ENCODE peak calls at places on chromosomes 7 and 10, in five cellular contexts. One of them, this sample, is unnamed.

GRCh38 chr10:34666008-34666700 is 148.9 kb downstream of the PARD3 start:
- DNase-seq in mesendoderm: peak; percentile 91
- DNase-seq in CD4-positive, alpha-beta memory T cell: no peak
- DNase-seq in lower lobe of right lung: no peak
- DNase-seq in cardiac muscle cell: peak; percentile 59
- DNase-seq in this sample: peak; percentile 53

GRCh38 chr10:99534939-99535763 is 2.4 kb downstream of the NKX2-3 start:
- DNase-seq in mesendoderm: no peak
- DNase-seq in CD4-positive, alpha-beta memory T cell: no peak
- DNase-seq in lower lobe of right lung: no peak
- DNase-seq in cardiac muscle cell: peak; percentile 63
- DNase-seq in this sample: peak; percentile 60

GRCh38 chr10:72695496-72695895 is 3.6 kb downstream of the MCU start:
- DNase-seq in mesendoderm: no peak
- DNase-seq in CD4-positive, alpha-beta memory T cell: no peak
- DNase-seq in lower lobe of right lung: no peak
- DNase-seq in cardiac muscle cell: no peak
- DNase-seq in this sample: no peak

GRCh38 chr10:110392860-110393732 is 88.4 kb upstream of the SMNDC1 start:
- DNase-seq in mesendoderm: peak; percentile 57
- DNase-seq in CD4-positive, alpha-beta memory T cell: no peak
- DNase-seq in lower lobe of right lung: no peak
- DNase-seq in cardiac muscle cell: no peak
- DNase-seq in this sample: peak; percentile 62

GRCh38 chr7:1676550-1677071 is 6.5 kb downstream of the ELFN1 start:
- DNase-seq in mesendoderm: no peak
- DNase-seq in CD4-positive, alpha-beta memory T cell: no peak
- DNase-seq in lower lobe of right lung: peak; percentile 39
- DNase-seq in cardiac muscle cell: no peak
- DNase-seq in this sample: no peak

GRCh38 chr10:33134011-33134751 is 176.2 kb upstream of the ITGB1 start:
- DNase-seq in mesendoderm: no peak
- DNase-seq in CD4-positive, alpha-beta memory T cell: peak; percentile 96
- DNase-seq in lower lobe of right lung: peak; percentile 69
- DNase-seq in cardiac muscle cell: no peak
- DNase-seq in this sample: peak; percentile 74

GRCh38 chr7:129370812-129371211 is 63.4 kb upstream of the STRIP2 start:
- DNase-seq in mesendoderm: peak; percentile 53
- DNase-seq in CD4-positive, alpha-beta memory T cell: no peak
- DNase-seq in lower lobe of right lung: no peak
- DNase-seq in cardiac muscle cell: no peak
- DNase-seq in this sample: no peak

GRCh38 chr7:73869011-73869785 is 8.2 kb downstream of the TMEM270 start:
- DNase-seq in mesendoderm: no peak
- DNase-seq in CD4-positive, alpha-beta memory T cell: no peak
- DNase-seq in lower lobe of right lung: no peak
- DNase-seq in cardiac muscle cell: no peak
- DNase-seq in this sample: no peak

GRCh38 chr10:132607491-132607890 is 69.9 kb downstream of the INPP5A start:
- DNase-seq in mesendoderm: no peak
- DNase-seq in CD4-positive, alpha-beta memory T cell: no peak
- DNase-seq in lower lobe of right lung: no peak
- DNase-seq in cardiac muscle cell: no peak
- DNase-seq in this sample: no peak

GRCh38 chr7:30815016-30815854 is 44.0 kb downstream of the MINDY4 start:
- DNase-seq in mesendoderm: no peak
- DNase-seq in CD4-positive, alpha-beta memory T cell: no peak
- DNase-seq in lower lobe of right lung: peak; percentile 58
- DNase-seq in cardiac muscle cell: no peak
- DNase-seq in this sample: no peak

GRCh38 chr7:2247141-2247985 is 5.3 kb downstream of the NUDT1 start:
- DNase-seq in mesendoderm: peak; percentile 60
- DNase-seq in CD4-positive, alpha-beta memory T cell: no peak
- DNase-seq in lower lobe of right lung: no peak
- DNase-seq in cardiac muscle cell: peak; percentile 51
- DNase-seq in this sample: no peak

GRCh38 chr7:54897891-54898290 is 120.9 kb upstream of the EGFR start:
- DNase-seq in mesendoderm: no peak
- DNase-seq in CD4-positive, alpha-beta memory T cell: no peak
- DNase-seq in lower lobe of right lung: no peak
- DNase-seq in cardiac muscle cell: no peak
- DNase-seq in this sample: no peak

GRCh38 chr7:121020243-121020642 is 31.7 kb downstream of the CPED1 start:
- DNase-seq in mesendoderm: no peak
- DNase-seq in CD4-positive, alpha-beta memory T cell: no peak
- DNase-seq in lower lobe of right lung: no peak
- DNase-seq in cardiac muscle cell: no peak
- DNase-seq in this sample: no peak

GRCh38 chr7:115475774-115476407 is 554.0 kb downstream of the MDFIC start:
- DNase-seq in mesendoderm: peak; percentile 85
- DNase-seq in CD4-positive, alpha-beta memory T cell: no peak
- DNase-seq in lower lobe of right lung: no peak
- DNase-seq in cardiac muscle cell: peak; percentile 40
- DNase-seq in this sample: peak; percentile 27

GRCh38 chr7:84055904-84056615 is 138.5 kb downstream of the SEMA3A start:
- DNase-seq in mesendoderm: no peak
- DNase-seq in CD4-positive, alpha-beta memory T cell: no peak
- DNase-seq in lower lobe of right lung: no peak
- DNase-seq in cardiac muscle cell: no peak
- DNase-seq in this sample: no peak

GRCh38 chr7:34064511-34065158 is 159.3 kb downstream of the BMPER start:
- DNase-seq in mesendoderm: no peak
- DNase-seq in CD4-positive, alpha-beta memory T cell: no peak
- DNase-seq in lower lobe of right lung: no peak
- DNase-seq in cardiac muscle cell: no peak
- DNase-seq in this sample: no peak

GRCh38 chr10:110461530-110461929 is 36.2 kb upstream of the DUSP5 start:
- DNase-seq in mesendoderm: no peak
- DNase-seq in CD4-positive, alpha-beta memory T cell: no peak
- DNase-seq in lower lobe of right lung: no peak
- DNase-seq in cardiac muscle cell: no peak
- DNase-seq in this sample: no peak

GRCh38 chr10:27143686-27144085 is 10.5 kb downstream of the YME1L1 start:
- DNase-seq in mesendoderm: no peak
- DNase-seq in CD4-positive, alpha-beta memory T cell: no peak
- DNase-seq in lower lobe of right lung: no peak
- DNase-seq in cardiac muscle cell: no peak
- DNase-seq in this sample: no peak

GRCh38 chr7:37901236-37901827 is 15.3 kb downstream of the SFRP4 start:
- DNase-seq in mesendoderm: peak; percentile 63
- DNase-seq in CD4-positive, alpha-beta memory T cell: no peak
- DNase-seq in lower lobe of right lung: no peak
- DNase-seq in cardiac muscle cell: peak; percentile 60
- DNase-seq in this sample: peak; percentile 9

GRCh38 chr7:42869131-42870020 is 42.5 kb downstream of the C7orf25 start:
- DNase-seq in mesendoderm: no peak
- DNase-seq in CD4-positive, alpha-beta memory T cell: no peak
- DNase-seq in lower lobe of right lung: no peak
- DNase-seq in cardiac muscle cell: no peak
- DNase-seq in this sample: no peak

GRCh38 chr7:47420117-47420780 is 161.7 kb downstream of the TNS3 start:
- DNase-seq in mesendoderm: no peak
- DNase-seq in CD4-positive, alpha-beta memory T cell: no peak
- DNase-seq in lower lobe of right lung: no peak
- DNase-seq in cardiac muscle cell: no peak
- DNase-seq in this sample: no peak

GRCh38 chr7:5824297-5824610 is 42.8 kb upstream of the RNF216 start:
- DNase-seq in mesendoderm: no peak
- DNase-seq in CD4-positive, alpha-beta memory T cell: peak; percentile 91
- DNase-seq in lower lobe of right lung: no peak
- DNase-seq in cardiac muscle cell: no peak
- DNase-seq in this sample: no peak

GRCh38 chr10:63434866-63435854 is 30.6 kb downstream of the JMJD1C start:
- DNase-seq in mesendoderm: peak; percentile 50
- DNase-seq in CD4-positive, alpha-beta memory T cell: no peak
- DNase-seq in lower lobe of right lung: no peak
- DNase-seq in cardiac muscle cell: no peak
- DNase-seq in this sample: no peak

GRCh38 chr10:32795598-32796183 is 162.3 kb downstream of the ITGB1 start:
- DNase-seq in mesendoderm: peak; percentile 34
- DNase-seq in CD4-positive, alpha-beta memory T cell: no peak
- DNase-seq in lower lobe of right lung: no peak
- DNase-seq in cardiac muscle cell: peak; percentile 44
- DNase-seq in this sample: no peak

DNA sequence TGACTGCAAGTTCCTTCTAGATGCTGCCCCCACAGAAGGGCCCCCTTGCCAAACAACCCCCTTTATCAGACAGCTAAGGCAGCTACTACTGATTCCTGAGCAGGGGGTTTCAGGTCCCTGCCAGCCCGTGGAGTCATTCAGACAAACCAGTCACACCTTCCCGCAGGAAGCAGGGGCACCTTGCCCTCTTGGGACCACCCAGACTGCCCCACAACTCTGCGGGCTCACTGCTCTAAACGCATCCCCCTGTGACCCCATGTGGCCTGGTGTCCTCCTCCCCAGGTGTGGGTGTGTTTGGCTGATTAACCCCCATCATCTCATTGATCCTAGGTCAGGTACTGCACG is 298.9 kb downstream of the TCERG1L start:
- DNase-seq in mesendoderm: no peak
- DNase-seq in CD4-positive, alpha-beta memory T cell: no peak
- DNase-seq in lower lobe of right lung: no peak
- DNase-seq in cardiac muscle cell: no peak
- DNase-seq in this sample: no peak
- H3K4me1 ChIP-seq in mesendoderm: no peaks in the 10 kb centered on the region
- H3K4me1 ChIP-seq in CD4-positive, alpha-beta memory T cell: no peaks in the 10 kb centered on the region
- H3K4me1 ChIP-seq in lower lobe of right lung: no peaks in the 10 kb centered on the region
- H3K4me1 ChIP-seq in cardiac muscle cell: no peaks in the 10 kb centered on the region
- H3K4me1 ChIP-seq in this sample: no peaks in the 10 kb centered on the region

GRCh38 chr7:122738937-122739336 is 36.2 kb upstream of the RNF148 start:
- DNase-seq in mesendoderm: no peak
- DNase-seq in CD4-positive, alpha-beta memory T cell: no peak
- DNase-seq in lower lobe of right lung: no peak
- DNase-seq in cardiac muscle cell: no peak
- DNase-seq in this sample: no peak
- H3K4me1 ChIP-seq in mesendoderm: no peaks in the 10 kb centered on the region
- H3K4me1 ChIP-seq in CD4-positive, alpha-beta memory T cell: no peaks in the 10 kb centered on the region
- H3K4me1 ChIP-seq in lower lobe of right lung: no peaks in the 10 kb centered on the region
- H3K4me1 ChIP-seq in cardiac muscle cell: no peaks in the 10 kb centered on the region
- H3K4me1 ChIP-seq in this sample: no peaks in the 10 kb centered on the region

GRCh38 chr7:75732016-75732521 is 6.7 kb downstream of the HIP1 start:
- DNase-seq in mesendoderm: no peak
- DNase-seq in CD4-positive, alpha-beta memory T cell: no peak
- DNase-seq in lower lobe of right lung: no peak
- DNase-seq in cardiac muscle cell: no peak
- DNase-seq in this sample: no peak
- H3K4me1 ChIP-seq in mesendoderm: peaks cover 4% of the 10 kb centered on the region
- H3K4me1 ChIP-seq in CD4-positive, alpha-beta memory T cell: peaks cover 29% of the 10 kb centered on the region
- H3K4me1 ChIP-seq in lower lobe of right lung: peaks cover 56% of the 10 kb centered on the region
- H3K4me1 ChIP-seq in cardiac muscle cell: peaks cover 11% of the 10 kb centered on the region
- H3K4me1 ChIP-seq in this sample: peaks cover 14% of the 10 kb centered on the region

GRCh38 chr10:124090630-124091209 is 2.7 kb downstream of the CHST15 start:
- DNase-seq in mesendoderm: no peak
- DNase-seq in CD4-positive, alpha-beta memory T cell: no peak
- DNase-seq in lower lobe of right lung: peak; percentile 70
- DNase-seq in cardiac muscle cell: no peak
- DNase-seq in this sample: no peak
- H3K4me1 ChIP-seq in mesendoderm: no peaks in the 10 kb centered on the region
- H3K4me1 ChIP-seq in CD4-positive, alpha-beta memory T cell: no peaks in the 10 kb centered on the region
- H3K4me1 ChIP-seq in lower lobe of right lung: peaks cover 60% of the 10 kb centered on the region
- H3K4me1 ChIP-seq in cardiac muscle cell: no peaks in the 10 kb centered on the region
- H3K4me1 ChIP-seq in this sample: peaks cover 21% of the 10 kb centered on the region

DNA sequence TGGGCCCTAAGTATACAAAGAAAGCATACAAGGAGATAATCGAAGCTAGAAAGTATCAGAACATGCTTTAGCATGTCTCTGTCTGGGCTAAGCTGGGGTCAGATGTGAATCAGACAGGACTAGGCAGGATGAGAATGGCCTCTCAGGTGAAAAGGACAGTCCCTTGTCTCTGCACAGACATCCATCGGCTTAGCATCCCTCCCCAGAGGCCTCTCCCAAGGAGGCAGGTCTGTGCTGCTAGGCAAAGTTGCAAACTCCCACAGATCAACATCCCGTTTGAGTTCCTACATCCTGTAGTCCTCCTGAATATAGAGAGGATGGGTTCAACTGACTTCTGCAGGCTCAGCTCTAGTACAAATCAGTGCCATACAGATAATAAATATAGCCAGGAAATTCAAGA is 24.5 kb downstream of the CHST15 start:
- DNase-seq in mesendoderm: no peak
- DNase-seq in CD4-positive, alpha-beta memory T cell: no peak
- DNase-seq in lower lobe of right lung: no peak
- DNase-seq in cardiac muscle cell: no peak
- DNase-seq in this sample: no peak
- H3K4me1 ChIP-seq in mesendoderm: peaks cover 10% of the 10 kb centered on the region
- H3K4me1 ChIP-seq in CD4-positive, alpha-beta memory T cell: peaks cover 6% of the 10 kb centered on the region
- H3K4me1 ChIP-seq in lower lobe of right lung: peaks cover 33% of the 10 kb centered on the region
- H3K4me1 ChIP-seq in cardiac muscle cell: no peaks in the 10 kb centered on the region
- H3K4me1 ChIP-seq in this sample: peaks cover 2% of the 10 kb centered on the region

DNA sequence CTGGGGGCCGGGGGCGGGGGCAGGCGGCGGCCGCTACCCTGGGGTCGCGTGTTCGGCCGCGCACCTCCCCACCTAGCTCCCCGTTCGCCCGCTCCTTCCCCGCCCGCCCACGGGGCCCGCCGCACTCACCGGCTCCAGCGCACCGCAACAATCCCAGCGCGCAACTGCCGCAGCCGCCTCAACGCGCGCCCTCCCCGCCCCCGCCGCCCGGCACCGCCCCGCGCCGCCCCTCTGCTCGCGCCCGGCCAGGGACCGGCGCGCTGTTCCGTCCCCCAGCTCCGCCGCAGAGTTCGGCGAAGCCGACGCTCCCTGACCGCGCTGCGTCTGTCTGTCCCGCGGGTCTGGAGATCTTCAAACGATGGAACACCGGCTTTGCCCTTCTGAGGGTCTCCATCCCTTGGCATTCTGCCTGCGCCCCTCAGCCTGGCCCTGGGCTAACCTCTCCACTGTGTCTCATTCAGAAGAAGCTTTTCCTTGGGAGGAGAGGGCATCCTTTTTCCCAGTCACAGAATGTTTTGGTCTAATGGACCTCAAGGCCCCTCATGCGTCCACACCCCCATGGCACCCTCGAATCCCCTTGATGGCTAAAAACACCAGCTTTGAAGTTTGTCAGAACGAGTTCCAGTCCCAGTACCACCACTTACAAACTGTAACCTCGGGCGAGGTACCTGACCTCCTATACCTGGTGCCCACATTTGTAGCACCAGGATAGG is at the start of gene NT5C2:
- DNase-seq in mesendoderm: peak; percentile 86
- DNase-seq in CD4-positive, alpha-beta memory T cell: peak; percentile 68
- DNase-seq in lower lobe of right lung: peak; percentile 88
- DNase-seq in cardiac muscle cell: peak; percentile 90
- DNase-seq in this sample: peak; percentile 86
- H3K4me1 ChIP-seq in mesendoderm: peaks cover 7% of the 10 kb centered on the region
- H3K4me1 ChIP-seq in CD4-positive, alpha-beta memory T cell: peaks cover 41% of the 10 kb centered on the region
- H3K4me1 ChIP-seq in lower lobe of right lung: peaks cover 66% of the 10 kb centered on the region
- H3K4me1 ChIP-seq in cardiac muscle cell: peaks cover 18% of the 10 kb centered on the region
- H3K4me1 ChIP-seq in this sample: peaks cover 20% of the 10 kb centered on the region

DNA sequence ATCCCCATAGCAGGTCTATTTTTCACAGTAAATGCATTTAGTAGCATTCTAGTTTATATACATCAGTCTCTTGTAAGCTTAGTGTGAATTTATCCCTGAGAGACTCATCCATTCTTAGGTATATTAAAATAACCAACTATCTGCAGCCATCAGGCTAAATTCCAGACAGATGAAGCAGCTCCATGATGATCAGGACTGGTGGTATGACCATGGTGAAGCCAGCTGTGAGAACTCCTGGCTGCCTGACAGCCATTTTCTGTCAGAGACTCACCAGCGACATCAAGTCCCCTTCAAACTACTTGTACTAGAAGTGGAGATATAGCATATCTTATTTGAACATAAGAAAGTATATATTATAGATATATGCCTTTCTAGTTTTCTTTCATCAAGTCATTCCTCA is 70.3 kb upstream of the GSDME start:
- DNase-seq in mesendoderm: no peak
- DNase-seq in CD4-positive, alpha-beta memory T cell: no peak
- DNase-seq in lower lobe of right lung: no peak
- DNase-seq in cardiac muscle cell: no peak
- DNase-seq in this sample: no peak
- H3K4me1 ChIP-seq in mesendoderm: no peaks in the 10 kb centered on the region
- H3K4me1 ChIP-seq in CD4-positive, alpha-beta memory T cell: peaks cover 49% of the 10 kb centered on the region
- H3K4me1 ChIP-seq in lower lobe of right lung: peaks cover 39% of the 10 kb centered on the region
- H3K4me1 ChIP-seq in cardiac muscle cell: peaks cover 52% of the 10 kb centered on the region
- H3K4me1 ChIP-seq in this sample: peaks cover 13% of the 10 kb centered on the region